ENCODE peak calls at places on chromosomes 5 and 9, in five cellular contexts. F is neural progenitor cell; B is hepatocyte; V is uterus; Y is effector memory CD4-positive, alpha-beta T cell. S is an unnamed sample. For H3K9me3, the result is how much of the 10 kb centered on the place peaks cover.

GRCh38 chr5:130066644-130067043 is 162.4 kb downstream of the CHSY3 start:
- DNase-seq in V (no peak), Y (no peak), F (no peak), B (peak), S (no peak)

GRCh38 chr5:137649228-137649890 is 86.5 kb downstream of the KLHL3 start:
- DNase-seq in F (no peak), Y (no peak), B (peak), V (no peak), S (no peak)

GRCh38 chr5:145536133-145536532 is 299.0 kb downstream of the PRELID2 start:
- DNase-seq in Y (no peak), F (no peak), B (no peak), V (no peak), S (no peak)

GRCh38 chr9:113997610-113998009 is 80.5 kb downstream of the AMBP start:
- DNase-seq in Y (no peak), V (peak), F (no peak), B (no peak), S (no peak)

GRCh38 chr9:22031664-22032411 is 22.7 kb upstream of the CDKN2B start:
- DNase-seq in V (no peak), F (no peak), Y (no peak), B (no peak), S (peak)

GRCh38 chr5:8012131-8012977 is 143.4 kb downstream of the MTRR start:
- DNase-seq in B (no peak), F (no peak), Y (no peak), V (no peak), S (no peak)

GRCh38 chr9:8365029-8365428 is 565.5 kb upstream of the DMAC1 start:
- DNase-seq in B (peak), F (no peak), Y (no peak), V (no peak), S (peak)

GRCh38 chr9:34517185-34517584 is 5.6 kb downstream of the ENHO start:
- DNase-seq in Y (no peak), F (no peak), V (no peak), B (no peak), S (no peak)

GRCh38 chr5:106755066-106755465 is 915.7 kb downstream of the EFNA5 start:
- DNase-seq in F (peak), V (no peak), Y (no peak), B (no peak), S (no peak)

GRCh38 chr9:124980434-124980833 is 39.6 kb upstream of the GOLGA1 start:
- DNase-seq in V (no peak), F (no peak), Y (no peak), B (no peak), S (no peak)

GRCh38 chr5:74866653-74867162 is 521 bp upstream of the FAM169A start:
- DNase-seq in Y (no peak), B (peak), F (peak), V (no peak), S (no peak)

GRCh38 chr5:178100774-178101173 is 12.6 kb upstream of the N4BP3 start:
- DNase-seq in F (no peak), V (no peak), Y (no peak), B (no peak), S (no peak)

GRCh38 chr5:96337048-96337781 is 95.8 kb downstream of the PCSK1 start:
- DNase-seq in V (no peak), B (no peak), Y (no peak), F (no peak), S (no peak)

GRCh38 chr5:101012880-101013279 is 109.8 kb upstream of the ST8SIA4 start:
- DNase-seq in B (no peak), V (no peak), F (peak), Y (no peak), S (peak)

GRCh38 chr5:80804332-80804731 is 149.5 kb upstream of the DHFR start:
- DNase-seq in B (no peak), V (no peak), Y (no peak), F (no peak), S (no peak)

GRCh38 chr9:75083188-75083976 is 4.6 kb downstream of the NMRK1 start:
- DNase-seq in B (peak), Y (peak), F (peak), V (no peak), S (peak)

GRCh38 chr5:137695651-137696428 is 40.0 kb downstream of the KLHL3 start:
- DNase-seq in V (peak), B (no peak), Y (no peak), F (no peak), S (no peak)

GRCh38 chr5:83864652-83865051 is 144.0 kb upstream of the HAPLN1 start:
- DNase-seq in Y (no peak), F (no peak), B (no peak), V (no peak), S (no peak)

GRCh38 chr5:155189981-155190380 is 176.4 kb downstream of the KIF4B start:
- DNase-seq in V (no peak), F (no peak), B (no peak), Y (no peak), S (no peak)

DNA sequence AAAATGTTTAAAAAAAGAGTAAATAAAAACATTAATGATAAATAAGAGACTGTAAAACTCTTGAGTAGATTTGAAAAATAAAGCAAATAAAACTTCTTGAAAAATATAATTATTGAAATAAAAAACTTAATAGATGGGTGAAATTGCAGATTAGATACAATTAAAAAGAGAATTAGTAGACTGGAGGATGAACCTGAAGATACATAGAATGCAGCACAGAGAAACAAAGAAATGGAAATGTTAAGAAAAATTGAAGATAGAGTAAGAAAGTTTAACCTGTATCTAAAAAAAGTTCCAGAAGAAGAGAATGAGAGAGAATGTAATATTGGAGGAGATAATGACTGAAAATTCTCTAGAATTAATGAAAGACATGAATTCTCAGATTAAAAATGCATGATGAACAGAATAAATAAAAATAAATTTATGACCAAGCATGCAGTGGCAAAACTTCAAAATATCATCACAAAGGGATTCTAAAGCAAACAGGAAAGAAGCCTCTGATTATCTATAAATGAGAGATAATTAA is 438.1 kb upstream of the CLINT1 start:
- DNase-seq in F (no peak), V (no peak), B (no peak), Y (no peak), S (no peak)
- H3K9me3 ChIP-seq in F (under half), V (under half), B (under half), Y (under half), S (under half)

DNA sequence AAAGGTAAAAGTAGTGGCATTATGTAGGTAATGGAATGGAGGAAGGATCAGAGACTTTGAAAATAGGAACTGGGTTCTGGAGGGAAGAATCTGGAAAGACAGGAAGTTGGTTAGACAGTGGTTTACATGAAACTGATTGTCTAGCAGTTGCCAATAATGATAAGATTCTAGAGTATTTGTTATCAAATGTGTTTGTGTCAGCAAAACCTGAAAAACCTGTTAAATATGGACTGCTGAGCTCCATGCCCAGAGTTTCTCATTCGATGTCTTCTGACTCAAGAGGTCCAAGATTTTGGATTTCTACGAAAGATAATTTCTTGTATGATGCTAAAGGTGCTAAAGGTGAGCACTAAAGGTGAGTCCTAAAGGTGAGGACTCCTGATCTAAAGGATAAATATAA is 515.0 kb upstream of the TUSC1 start:
- DNase-seq in F (no peak), V (no peak), B (no peak), Y (no peak), S (no peak)
- H3K9me3 ChIP-seq in F (under half), V (under half), B (under half), Y (under half), S (under half)

DNA sequence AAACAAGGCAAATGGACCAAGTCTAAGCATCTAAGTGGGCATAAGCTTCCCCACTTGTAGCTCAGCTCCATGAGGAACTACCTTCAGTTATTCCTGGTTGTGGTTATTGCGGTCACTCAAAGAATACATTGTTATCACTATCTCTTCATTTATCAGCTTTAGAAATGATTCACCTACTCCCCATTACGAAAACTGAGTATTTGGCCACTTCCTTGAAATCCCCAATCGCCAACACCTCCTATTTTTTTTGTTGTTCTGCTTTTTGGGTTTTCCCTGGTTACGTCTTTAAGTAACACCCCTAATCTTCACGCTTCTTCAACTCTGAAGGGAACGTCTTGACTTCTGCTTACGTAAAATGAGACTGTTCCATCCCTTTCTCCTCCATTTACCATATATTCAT is 20.7 kb downstream of the MAPK9 start:
- DNase-seq in B (no peak), V (no peak), F (no peak), Y (no peak), S (no peak)
- H3K9me3 ChIP-seq in B (under half), V (under half), F (under half), Y (under half), S (under half)

DNA sequence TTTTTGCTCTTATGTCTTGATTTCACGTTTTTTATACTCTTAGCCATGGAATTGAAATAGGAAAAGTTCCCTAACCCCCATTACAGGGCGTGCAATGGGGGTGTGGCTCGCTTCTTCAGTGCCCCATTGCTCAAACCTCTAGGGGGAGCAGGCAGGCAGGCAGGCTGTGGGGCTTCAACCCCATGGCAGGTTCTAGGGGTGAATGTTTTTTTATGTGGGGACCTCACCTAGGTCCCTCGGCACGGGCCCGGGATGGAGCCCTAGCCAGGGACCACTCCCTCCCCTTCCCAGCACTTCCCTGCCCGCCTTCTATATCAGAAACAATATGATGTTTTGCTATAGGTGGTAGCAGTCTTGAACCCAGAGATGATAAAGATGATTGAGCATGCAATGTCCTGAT is 221.3 kb upstream of the SMC2 start:
- DNase-seq in V (no peak), F (no peak), Y (no peak), B (no peak), S (no peak)
- H3K9me3 ChIP-seq in V (under half), F (under half), Y (under half), B (under half), S (under half)

GRCh38 chr9:23160491-23160890 is 665.5 kb downstream of the ELAVL2 start:
- DNase-seq in B (no peak), F (no peak), Y (no peak), V (no peak), S (no peak)
- H3K9me3 ChIP-seq in B (under half), F (under half), Y (under half), V (under half), S (under half)

DNA sequence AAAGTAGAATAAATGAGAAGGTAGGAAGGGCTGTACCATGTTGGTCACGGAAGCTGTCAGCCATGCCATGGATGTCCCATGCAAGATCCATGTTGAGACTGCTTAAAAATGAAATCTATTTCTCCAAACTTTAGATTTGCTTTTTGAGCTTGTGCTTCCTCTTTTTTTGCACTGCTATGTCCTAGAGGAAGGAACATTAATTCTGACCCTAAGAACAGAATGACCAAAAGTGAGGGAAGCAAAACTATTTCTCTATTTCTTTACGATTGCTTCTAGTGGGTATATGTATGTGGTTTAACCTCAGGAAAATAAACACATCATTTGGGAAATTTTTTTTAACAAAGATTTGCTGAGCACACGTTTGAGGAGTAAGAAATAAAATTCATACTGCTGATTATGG is 84.6 kb downstream of the USP20 start:
- DNase-seq in V (no peak), Y (no peak), B (no peak), F (no peak), S (no peak)
- H3K9me3 ChIP-seq in V (under half), Y (under half), B (under half), F (under half), S (under half)

DNA sequence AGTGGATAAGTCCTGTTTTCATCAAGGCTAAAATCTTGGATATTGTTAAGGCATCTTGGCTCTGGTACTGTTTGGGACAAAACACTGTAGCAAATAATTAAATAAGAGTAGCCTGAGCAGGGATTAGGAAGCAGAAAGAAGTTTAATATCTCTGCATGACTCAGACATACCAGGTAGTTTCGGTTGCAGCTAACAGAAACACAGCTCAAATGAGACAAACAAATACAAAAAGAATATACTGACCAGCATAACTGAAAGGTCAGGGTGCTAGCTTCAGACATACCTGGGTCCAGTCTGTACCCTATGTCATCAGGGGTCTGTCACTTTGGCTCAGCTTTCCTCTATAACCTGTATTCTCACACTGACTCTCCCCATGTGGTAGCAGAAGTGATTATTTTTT is 156.4 kb upstream of the MAP3K1 start:
- DNase-seq in Y (no peak), B (no peak), V (no peak), F (no peak), S (peak)
- H3K9me3 ChIP-seq in Y (under half), B (under half), V (under half), F (under half), S (under half)

GRCh38 chr5:143386725-143387124 is 16.8 kb downstream of the NR3C1 start:
- DNase-seq in B (no peak), Y (no peak), F (no peak), V (no peak), S (no peak)
- H3K9me3 ChIP-seq in B (under half), Y (under half), F (under half), V (under half), S (under half)

DNA sequence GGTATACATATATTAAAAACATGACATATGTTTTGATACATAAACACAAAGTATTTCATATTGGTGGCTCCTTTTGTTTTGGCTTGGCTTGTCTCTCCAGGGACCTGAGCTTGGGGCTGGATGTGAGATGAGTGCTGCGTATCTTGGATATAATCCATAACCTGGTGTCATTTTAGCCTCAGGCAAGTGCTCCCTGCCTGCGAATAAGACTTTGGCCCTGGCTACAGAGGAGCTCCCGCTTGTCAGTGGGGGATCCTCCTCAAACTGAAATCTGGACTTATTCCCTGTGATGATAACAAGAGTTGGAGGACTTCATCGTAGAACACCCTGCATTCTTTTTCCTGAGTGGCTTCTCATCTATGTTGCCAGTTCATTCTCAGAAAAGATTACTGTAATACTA is 341.7 kb upstream of the CLINT1 start:
- DNase-seq in V (no peak), B (no peak), F (no peak), Y (no peak), S (peak)
- H3K9me3 ChIP-seq in V (under half), B (under half), F (under half), Y (under half), S (under half)